ENCODE peak calls at places on chromosomes 1 and 21, in six cellular contexts. L is PC-3, F is GM23248, D is DND-41, G is fibroblast of lung, K is neural progenitor cell. P is an unnamed sample.

GRCh38 chr1:32651461-32652073 is 559 bp downstream of the RBBP4 start:
- DNase-seq in L (peak; percentile 33), K (no peak), F (peak; percentile 76), D (no peak), G (no peak), P (no peak)

GRCh38 chr1:39737546-39738169 is 1.0 kb upstream of the PPIE start:
- DNase-seq in K (no peak), D (no peak), L (peak; percentile 8), G (peak; percentile 39), F (peak; percentile 35), P (no peak)

GRCh38 chr1:234303231-234303630 is 70.0 kb upstream of the COA6 start:
- DNase-seq in K (no peak), D (no peak), L (no peak), G (no peak), F (no peak), P (peak; percentile 84)

GRCh38 chr1:212401838-212402582 is 12.7 kb downstream of the PACC1 start:
- DNase-seq in L (peak; percentile 85), D (no peak), G (peak; percentile 65), F (peak; percentile 62), K (no peak), P (peak; percentile 61)

GRCh38 chr1:25118554-25118953 is 113.7 kb downstream of the SYF2 start:
- DNase-seq in K (no peak), L (no peak), G (no peak), D (no peak), F (no peak), P (no peak)

GRCh38 chr21:35113064-35113463 is 64.0 kb upstream of the RUNX1 start:
- DNase-seq in F (peak; percentile 47), G (peak; percentile 37), D (peak; percentile 13), L (peak; percentile 63), K (no peak), P (no peak)

GRCh38 chr1:167663002-167663772 is 33.2 kb downstream of the RCSD1 start:
- DNase-seq in G (peak; percentile 32), F (peak; percentile 83), D (no peak), L (peak; percentile 50), K (no peak), P (no peak)

GRCh38 chr1:39852214-39852791 is 31.0 kb downstream of the TRIT1 start:
- DNase-seq in G (no peak), K (no peak), F (no peak), D (no peak), L (peak; percentile 87), P (no peak)

GRCh38 chr21:25887166-25887565 is 152.4 kb downstream of the GABPA start:
- DNase-seq in G (no peak), K (peak; percentile 19), D (no peak), F (peak; percentile 15), L (peak; percentile 19), P (no peak)

DNA sequence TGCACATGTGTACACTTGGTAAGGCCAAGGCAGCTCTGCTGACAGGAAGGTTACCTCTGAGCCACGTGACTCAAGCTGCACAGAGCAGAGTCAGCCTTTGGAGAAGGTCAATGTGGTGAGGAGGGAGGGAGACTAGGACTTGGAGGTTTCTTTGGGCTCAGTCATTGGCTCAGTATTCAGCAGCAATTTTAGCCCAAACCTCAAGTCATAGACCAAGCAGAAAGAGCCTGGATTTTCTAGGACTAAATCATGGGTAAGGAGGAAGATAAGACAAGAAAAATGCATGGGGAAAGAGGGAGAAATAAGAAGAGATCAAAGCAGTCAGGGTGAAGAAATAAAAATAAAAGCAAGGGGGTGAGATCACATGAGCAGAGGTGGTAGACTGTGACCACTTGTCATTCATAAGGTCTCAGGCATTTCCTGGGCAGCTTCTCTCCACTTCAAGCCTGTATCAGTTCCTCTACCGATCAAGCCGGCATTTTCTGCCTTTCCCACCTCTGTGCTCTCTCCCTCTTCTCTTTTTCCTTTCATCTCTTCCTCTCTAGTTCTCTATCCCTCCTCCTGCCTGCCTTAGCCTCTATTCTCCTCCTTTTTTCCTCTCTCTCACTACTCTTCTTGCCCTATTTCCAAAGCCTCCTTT is 51.7 kb upstream of the DUSP10 start:
- DNase-seq in G (peak; percentile 41), K (no peak), F (no peak), L (no peak), D (no peak), P (no peak)
- H3K4me3 ChIP-seq in G (no peak overlapping the region), K (no peak overlapping the region), F (no peak overlapping the region), L (no peak overlapping the region), D (no peak overlapping the region), P (no peak overlapping the region)

GRCh38 chr1:201880928-201881571 is 7.6 kb upstream of the SHISA4 start:
- DNase-seq in G (no peak), K (no peak), L (no peak), F (no peak), D (no peak), P (no peak)

GRCh38 chr1:201881617-201882016 is 7.1 kb upstream of the SHISA4 start:
- DNase-seq in D (no peak), G (no peak), K (no peak), L (no peak), F (no peak), P (no peak)

GRCh38 chr1:201874672-201875071 is 14.0 kb upstream of the SHISA4 start:
- DNase-seq in K (no peak), G (no peak), D (no peak), F (no peak), L (no peak), P (no peak)

GRCh38 chr1:201877877-201878339 is 10.8 kb upstream of the SHISA4 start:
- DNase-seq in F (peak; percentile 67), D (peak; percentile 35), G (peak; percentile 46), K (peak; percentile 60), L (peak; percentile 65), P (peak; percentile 72)

DNA sequence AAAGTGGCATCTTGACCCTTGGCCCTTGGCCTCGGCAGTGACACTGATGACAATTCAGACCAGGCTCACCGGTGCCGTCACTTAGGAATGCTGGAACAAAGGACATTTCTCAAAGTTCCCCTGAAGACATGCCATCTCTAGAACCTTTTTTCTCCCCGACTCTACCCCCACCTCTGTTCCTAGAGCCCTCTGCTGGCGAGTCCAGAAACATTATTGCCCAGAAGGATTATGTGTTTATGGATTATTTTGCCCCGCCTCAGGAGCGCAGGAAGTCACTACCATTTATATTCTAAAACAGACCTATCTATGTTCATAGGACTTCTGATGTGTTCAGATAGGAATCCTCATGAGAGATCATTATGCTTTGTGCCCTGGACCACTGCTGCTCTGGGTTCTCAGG is 12.6 kb upstream of the SHISA4 start:
- DNase-seq in D (no peak), G (no peak), K (no peak), L (peak; percentile 22), F (peak; percentile 57), P (peak; percentile 59)
- TF ChIP-seq EZH2 in D (no peak), G (no peak), K (no peak), L (no peak), F (no peak), P (no peak)

GRCh38 chr1:230852959-230853358 is 15.4 kb downstream of the C1orf198 start:
- DNase-seq in F (no peak), L (no peak), G (no peak), K (no peak), D (no peak), P (no peak)
- H3K4me1 ChIP-seq in F (peaks cover 55% of the 10 kb centered on the region), L (peaks cover 24% of the 10 kb centered on the region), G (peaks cover 35% of the 10 kb centered on the region), K (peaks cover 39% of the 10 kb centered on the region), D (no peaks in the 10 kb centered on the region), P (peaks cover 10% of the 10 kb centered on the region)

GRCh38 chr1:172875892-172876291 is 174.8 kb downstream of the TNFSF18 start:
- DNase-seq in L (peak; percentile 54), K (no peak), G (no peak), F (no peak), D (no peak), P (no peak)

GRCh38 chr1:172870901-172871606 is 179.7 kb downstream of the TNFSF18 start:
- DNase-seq in K (no peak), F (peak; percentile 48), D (no peak), G (peak; percentile 37), L (peak; percentile 79), P (no peak)

DNA sequence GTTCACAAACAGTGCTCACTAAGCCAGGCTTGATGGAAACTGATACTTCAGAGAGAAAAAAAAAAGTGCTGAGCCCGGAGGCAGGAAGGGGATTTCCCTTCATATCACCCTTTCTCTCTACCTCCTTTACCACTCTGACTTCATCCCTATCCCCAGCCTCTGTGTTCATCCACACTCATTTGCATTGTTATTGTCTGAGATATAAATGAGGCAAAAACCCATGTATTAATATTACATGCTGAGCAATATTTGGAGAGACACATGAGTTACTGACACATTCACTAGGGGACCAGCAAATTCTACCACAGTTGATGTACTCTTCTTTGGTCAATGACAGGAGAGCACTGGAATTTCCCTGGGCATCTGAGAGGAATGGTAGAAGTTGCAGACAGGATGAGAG is 175.8 kb downstream of the TNFSF18 start:
- DNase-seq in K (no peak), D (no peak), L (peak; percentile 46), F (peak; percentile 40), G (peak; percentile 34), P (no peak)
- H3K4me3 ChIP-seq in K (no peak overlapping the region), D (no peak overlapping the region), L (no peak overlapping the region), F (no peak overlapping the region), G (no peak overlapping the region), P (no peak overlapping the region)

GRCh38 chr1:91803847-91804545 is 82.0 kb downstream of the TGFBR3 start:
- DNase-seq in D (no peak), F (peak; percentile 40), L (peak; percentile 38), K (no peak), G (no peak), P (no peak)
- TF ChIP-seq EZH2 in D (no peak), F (no peak), L (no peak), K (no peak), G (no peak), P (no peak)

DNA sequence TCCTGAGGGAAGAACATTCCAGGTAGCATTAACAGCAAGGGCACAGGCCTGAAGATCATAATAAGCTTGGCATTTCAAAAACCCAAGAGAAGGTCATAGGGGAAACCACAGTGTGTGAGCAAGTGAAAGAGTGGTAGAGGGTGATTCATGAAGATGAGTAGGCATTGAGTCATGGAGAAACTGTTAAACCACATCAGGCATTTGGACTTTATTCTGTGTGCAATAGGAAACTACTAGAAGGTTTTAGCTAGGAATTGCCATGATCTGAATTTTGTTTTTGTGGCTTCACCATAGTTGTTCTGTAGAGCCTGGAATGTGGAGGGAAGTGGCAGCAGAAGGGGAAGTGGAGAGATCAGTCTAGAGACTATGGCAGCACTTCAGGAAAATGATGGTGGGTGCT is 359.0 kb upstream of the PTBP2 start:
- DNase-seq in L (peak; percentile 96), F (peak; percentile 97), K (no peak), G (peak; percentile 99), D (no peak), P (no peak)
- H3K4me1 ChIP-seq in L (peaks cover 60% of the 10 kb centered on the region), F (peaks cover 72% of the 10 kb centered on the region), K (no peaks in the 10 kb centered on the region), G (peaks cover 33% of the 10 kb centered on the region), D (no peaks in the 10 kb centered on the region), P (peaks cover 14% of the 10 kb centered on the region)

GRCh38 chr1:114512595-114513280 is 1.7 kb upstream of the TRIM33 start:
- DNase-seq in F (no peak), K (no peak), D (no peak), L (no peak), G (no peak), P (no peak)
- H3K4me3 ChIP-seq in F (peak overlapping the region; percentile 91), K (peak overlapping the region; percentile 83), D (peak overlapping the region; percentile 99), L (peak overlapping the region; percentile 90), G (no peak overlapping the region), P (no peak overlapping the region)

GRCh38 chr1:228009116-228009827 is 2.5 kb downstream of the WNT3A start:
- DNase-seq in L (no peak), D (no peak), G (no peak), F (no peak), K (no peak), P (peak; percentile 43)
- TF ChIP-seq EZH2 in L (no peak), D (no peak), G (no peak), F (peak; percentile 10), K (no peak), P (no peak)

GRCh38 chr1:180243517-180244221 is 13.6 kb downstream of the LHX4 start:
- DNase-seq in L (peak; percentile 13), F (peak; percentile 29), G (no peak), D (no peak), K (no peak), P (no peak)
- H3K4me1 ChIP-seq in L (peaks cover 13% of the 10 kb centered on the region), F (no peaks in the 10 kb centered on the region), G (no peaks in the 10 kb centered on the region), D (no peaks in the 10 kb centered on the region), K (peaks cover 14% of the 10 kb centered on the region), P (no peaks in the 10 kb centered on the region)

GRCh38 chr21:33327326-33327725 is 2.6 kb downstream of the IFNAR1 start:
- DNase-seq in D (no peak), K (no peak), L (no peak), F (no peak), G (no peak), P (no peak)
- H3K4me3 ChIP-seq in D (no peak overlapping the region), K (no peak overlapping the region), L (no peak overlapping the region), F (no peak overlapping the region), G (no peak overlapping the region), P (no peak overlapping the region)